ENCODE peak calls at places on chromosomes 3 and 15, in seven cellular contexts. T is Kasumi-1; U is NCI-H187; Q is nephron progenitor cell; D is naive thymus-derived CD8-positive, alpha-beta T cell; K is aorta; N is A172. O is an unnamed sample.
A peak's percentile ranks its signal among the peaks of the same experiment; 100 is the strongest.

GRCh38 chr15:37079726-37080125 is 20.6 kb downstream of the MEIS2 start:
- DNase-seq in T (no peak), U (no peak), Q (no peak), D (no peak), K (peak; percentile 46), N (no peak), O (no peak)

GRCh38 chr15:45147606-45148005 is 17.8 kb downstream of the DUOX1 start:
- DNase-seq in T (no peak), U (no peak), Q (no peak), D (no peak), K (no peak), N (no peak), O (no peak)

GRCh38 chr3:124887177-124887995 is at the start of gene ITGB5:
- DNase-seq in T (peak; percentile 9), U (no peak), Q (peak; percentile 89), D (no peak), K (peak; percentile 91), N (peak; percentile 67), O (peak; percentile 88)

GRCh38 chr3:97815149-97815917 is 6.5 kb upstream of the CRYBG3 start:
- DNase-seq in T (no peak), U (no peak), Q (no peak), D (peak; percentile 22), K (no peak), N (peak; percentile 59), O (no peak)

GRCh38 chr3:112042842-112043280 is 8.3 kb downstream of the TMPRSS7 start:
- DNase-seq in T (no peak), U (peak; percentile 53), Q (no peak), D (no peak), K (no peak), N (no peak), O (no peak)

GRCh38 chr3:182117583-182117982 is 405.9 kb downstream of the SOX2 start:
- DNase-seq in T (no peak), U (no peak), Q (no peak), D (no peak), K (no peak), N (peak; percentile 7), O (no peak)

GRCh38 chr3:106326941-106327765 is 458.3 kb upstream of the CBLB start:
- DNase-seq in T (no peak), U (no peak), Q (no peak), D (no peak), K (no peak), N (no peak), O (no peak)

GRCh38 chr3:51975857-51976549 is 1.1 kb downstream of the ABHD14A start:
- DNase-seq in T (no peak), U (no peak), Q (peak; percentile 84), D (peak; percentile 17), K (peak; percentile 90), N (no peak), O (peak; percentile 87)

GRCh38 chr15:57495554-57496235 is 96.0 kb upstream of the MYZAP start:
- DNase-seq in T (no peak), U (no peak), Q (no peak), D (no peak), K (no peak), N (no peak), O (no peak)

GRCh38 chr3:8705575-8705974 is 28.0 kb upstream of the CAV3 start:
- DNase-seq in T (no peak), U (no peak), Q (no peak), D (no peak), K (no peak), N (no peak), O (no peak)

GRCh38 chr3:38723569-38724391 is 74.3 kb upstream of the SCN5A start:
- DNase-seq in T (no peak), U (peak; percentile 5), Q (no peak), D (no peak), K (no peak), N (peak; percentile 55), O (no peak)

O was measured in SJCRH30.